ENCODE peak calls at places on chromosomes 2 and 18, in four cellular contexts. F is HepG2, T is Panc1, Y is K562. P is an unnamed sample. For H3K4me1, the result is how much of the 10 kb centered on the place peaks cover.

GRCh38 chr18:21463718-21464117 is 136.8 kb downstream of the ESCO1 start:
- DNase-seq in F (no peak), T (no peak), Y (no peak), P (no peak)

GRCh38 chr2:151472966-151473365 is 63.3 kb downstream of the RIF1 start:
- DNase-seq in F (no peak), T (no peak), Y (no peak), P (no peak)

GRCh38 chr2:113102133-113102532 is 25.3 kb upstream of the IL1RN start:
- DNase-seq in F (no peak), T (no peak), Y (no peak), P (no peak)

GRCh38 chr2:24024018-24024417 is 14.1 kb downstream of the MFSD2B start:
- DNase-seq in F (peak), T (no peak), Y (no peak), P (no peak)

GRCh38 chr18:44732604-44733003 is 51.9 kb downstream of the SETBP1 start:
- DNase-seq in F (no peak), T (no peak), Y (no peak), P (no peak)

GRCh38 chr2:73939419-73939818 is 12.7 kb downstream of the DGUOK start:
- DNase-seq in F (no peak), T (no peak), Y (no peak), P (no peak)

GRCh38 chr2:19738707-19739106 is 163.1 kb downstream of the TTC32 start:
- DNase-seq in F (no peak), T (no peak), Y (no peak), P (no peak)

GRCh38 chr2:120747281-120747680 is 11.6 kb downstream of the GLI2 start:
- DNase-seq in F (no peak), T (no peak), Y (no peak), P (no peak)

GRCh38 chr18:50977037-50977760 is 9.4 kb downstream of the ELAC1 start:
- DNase-seq in F (no peak), T (no peak), Y (no peak), P (no peak)

GRCh38 chr18:23902396-23902795 is 112.2 kb upstream of the TTC39C start:
- DNase-seq in F (no peak), T (no peak), Y (no peak), P (no peak)

GRCh38 chr18:13268035-13268700 is 49.6 kb downstream of the LDLRAD4 start:
- DNase-seq in F (no peak), T (no peak), Y (no peak), P (no peak)

GRCh38 chr2:1740714-1741584 is 3.4 kb downstream of the PXDN start:
- DNase-seq in F (no peak), T (no peak), Y (no peak), P (no peak)

GRCh38 chr2:62202019-62202722 is 6.3 kb downstream of the B3GNT2 start:
- DNase-seq in F (no peak), T (no peak), Y (no peak), P (no peak)

GRCh38 chr18:73717570-73717969 is 430.1 kb downstream of the FBXO15 start:
- DNase-seq in F (no peak), T (peak), Y (no peak), P (no peak)

GRCh38 chr2:52629531-52629930 is 1138.1 kb upstream of the CHAC2 start:
- DNase-seq in F (no peak), T (no peak), Y (no peak), P (no peak)

GRCh38 chr2:134170269-134170668 is 83.6 kb upstream of the MGAT5 start:
- DNase-seq in F (no peak), T (no peak), Y (no peak), P (no peak)

GRCh38 chr2:199336546-199336945 is 121.2 kb downstream of the SATB2 start:
- DNase-seq in F (no peak), T (no peak), Y (no peak), P (peak)

GRCh38 chr2:235746257-235746934 is 252.6 kb downstream of the AGAP1 start:
- DNase-seq in F (peak), T (peak), Y (peak), P (peak)

GRCh38 chr2:225693259-225693658 is 293.7 kb downstream of the NYAP2 start:
- DNase-seq in F (no peak), T (no peak), Y (no peak), P (no peak)

GRCh38 chr18:79458131-79458838 is 62.6 kb downstream of the NFATC1 start:
- DNase-seq in F (peak), T (peak), Y (no peak), P (peak)

GRCh38 chr2:226995625-226996041 is 159.8 kb downstream of the RHBDD1 start:
- DNase-seq in F (no peak), T (no peak), Y (no peak), P (peak)

GRCh38 chr2:149885946-149886345 is 298.4 kb upstream of the MMADHC start:
- DNase-seq in F (no peak), T (no peak), Y (no peak), P (no peak)

GRCh38 chr2:112031473-112031872 is 23.6 kb upstream of the TMEM87B start:
- DNase-seq in F (no peak), T (no peak), Y (no peak), P (no peak)

GRCh38 chr2:50635824-50636223 is 396.1 kb downstream of the NRXN1 start:
- DNase-seq in F (no peak), T (no peak), Y (no peak), P (no peak)

GRCh38 chr2:226216578-226216977 is 583.0 kb downstream of the IRS1 start:
- DNase-seq in F (no peak), T (no peak), Y (no peak), P (no peak)

GRCh38 chr2:36693825-36694224 is 2.7 kb upstream of the VIT start:
- DNase-seq in F (no peak), T (no peak), Y (no peak), P (no peak)

GRCh38 chr2:36697424-36698066 is 1.0 kb downstream of the VIT start:
- DNase-seq in F (no peak), T (no peak), Y (no peak), P (no peak)

GRCh38 chr2:36698978-36699377 is 2.5 kb downstream of the VIT start:
- DNase-seq in F (no peak), T (no peak), Y (no peak), P (no peak)

GRCh38 chr2:36696533-36696932 is at the start of gene VIT:
- DNase-seq in F (no peak), T (no peak), Y (no peak), P (no peak)

GRCh38 chr2:36695746-36696415 is 626 bp upstream of the VIT start:
- DNase-seq in F (no peak), T (no peak), Y (no peak), P (no peak)
- TF ChIP-seq TCF7L2 in F (no peak), T (no peak), Y (no peak), P (no peak)

GRCh38 chr2:179876266-179876665 is 14.9 kb upstream of the ZNF385B start:
- DNase-seq in F (peak), T (no peak), Y (no peak), P (no peak)
- H3K4me1 ChIP-seq in F (under half), T (under half), Y (under half), P (under half)

GRCh38 chr2:7115364-7115763 is 198.2 kb downstream of the RNF144A start:
- DNase-seq in F (no peak), T (no peak), Y (no peak), P (no peak)

GRCh38 chr2:7119504-7119835 is 202.3 kb downstream of the RNF144A start:
- DNase-seq in F (no peak), T (no peak), Y (no peak), P (no peak)

GRCh38 chr2:7116516-7116915 is 199.3 kb downstream of the RNF144A start:
- DNase-seq in F (no peak), T (no peak), Y (no peak), P (no peak)

GRCh38 chr2:7121851-7122250 is 204.6 kb downstream of the RNF144A start:
- DNase-seq in F (no peak), T (no peak), Y (no peak), P (no peak)

GRCh38 chr2:7118606-7119503 is 201.6 kb downstream of the RNF144A start:
- DNase-seq in F (no peak), T (no peak), Y (no peak), P (no peak)
- TF ChIP-seq TCF7L2 in F (no peak), T (no peak), Y (no peak), P (no peak)

GRCh38 chr2:85761512-85761944 is 7.7 kb downstream of the ATOH8 start:
- DNase-seq in F (peak), T (no peak), Y (no peak), P (no peak)
- H3K4me1 ChIP-seq in F (half or more), T (under half), Y (under half), P (under half)

GRCh38 chr2:194166818-194167217 is 1490.2 kb upstream of the SLC39A10 start:
- DNase-seq in F (peak), T (no peak), Y (no peak), P (peak)
- TF ChIP-seq TCF7L2 in F (no peak), T (no peak), Y (no peak), P (no peak)

GRCh38 chr2:60097298-60097697 is 456.2 kb downstream of the BCL11A start:
- DNase-seq in F (no peak), T (no peak), Y (no peak), P (no peak)
- H3K4me1 ChIP-seq in F (under half), T (under half), Y (under half), P (under half)

DNA sequence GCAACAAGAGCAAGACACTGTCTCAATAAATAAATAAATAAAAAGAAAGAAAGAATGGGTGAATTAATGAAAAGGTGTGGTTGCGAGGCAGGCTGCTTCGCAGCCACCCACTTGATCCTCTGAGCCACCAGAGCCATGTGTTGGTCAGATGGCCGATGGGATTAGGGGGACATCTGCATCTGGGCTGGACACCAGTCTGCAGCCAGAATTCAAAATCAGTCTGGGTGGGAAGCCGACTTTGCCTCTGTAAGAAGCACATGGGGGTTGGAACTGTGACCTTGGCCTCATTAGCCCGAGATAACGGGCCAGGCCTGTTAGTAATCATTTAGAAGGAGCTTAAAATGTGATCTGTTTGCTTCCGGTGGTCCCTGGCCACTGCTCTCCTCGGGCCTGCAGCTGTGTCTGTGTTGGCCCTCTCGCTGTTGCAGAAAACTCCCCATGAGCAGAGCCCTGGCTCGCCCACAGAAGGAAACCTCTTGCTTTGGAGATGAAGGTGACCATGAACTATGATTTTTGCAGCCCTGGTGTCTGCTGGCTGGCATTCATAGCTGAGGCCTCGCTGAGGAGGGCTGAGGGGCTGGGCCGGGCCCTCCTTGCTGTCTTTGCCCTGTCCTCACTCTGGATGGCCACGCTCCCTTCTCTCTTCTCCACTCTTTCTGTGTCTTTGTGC is 94.4 kb downstream of the DYSF start:
- DNase-seq in F (no peak), T (no peak), Y (no peak), P (no peak)
- TF ChIP-seq TCF7L2 in F (no peak), T (no peak), Y (no peak), P (no peak)

DNA sequence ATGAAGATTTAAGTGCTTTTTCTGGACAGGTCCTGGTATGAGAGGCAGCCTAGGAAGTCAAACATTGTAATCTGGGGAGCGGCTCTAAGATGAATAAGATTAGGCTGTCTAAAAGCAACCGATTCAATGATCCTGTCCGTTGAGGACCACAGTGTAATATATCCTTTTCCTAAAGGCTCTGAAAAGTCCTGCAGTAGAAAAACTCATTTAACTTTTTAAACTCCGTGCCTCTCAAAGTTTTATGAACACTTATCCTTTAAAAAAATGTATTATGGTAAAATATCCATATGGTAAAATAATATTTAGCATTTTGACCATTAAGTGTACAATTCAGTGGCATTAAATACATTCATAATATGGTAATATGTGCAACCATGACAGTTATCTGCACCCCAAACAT is 39.8 kb downstream of the ATOH8 start:
- DNase-seq in F (no peak), T (no peak), Y (no peak), P (no peak)
- H3K4me1 ChIP-seq in F (half or more), T (under half), Y (under half), P (under half)

DNA sequence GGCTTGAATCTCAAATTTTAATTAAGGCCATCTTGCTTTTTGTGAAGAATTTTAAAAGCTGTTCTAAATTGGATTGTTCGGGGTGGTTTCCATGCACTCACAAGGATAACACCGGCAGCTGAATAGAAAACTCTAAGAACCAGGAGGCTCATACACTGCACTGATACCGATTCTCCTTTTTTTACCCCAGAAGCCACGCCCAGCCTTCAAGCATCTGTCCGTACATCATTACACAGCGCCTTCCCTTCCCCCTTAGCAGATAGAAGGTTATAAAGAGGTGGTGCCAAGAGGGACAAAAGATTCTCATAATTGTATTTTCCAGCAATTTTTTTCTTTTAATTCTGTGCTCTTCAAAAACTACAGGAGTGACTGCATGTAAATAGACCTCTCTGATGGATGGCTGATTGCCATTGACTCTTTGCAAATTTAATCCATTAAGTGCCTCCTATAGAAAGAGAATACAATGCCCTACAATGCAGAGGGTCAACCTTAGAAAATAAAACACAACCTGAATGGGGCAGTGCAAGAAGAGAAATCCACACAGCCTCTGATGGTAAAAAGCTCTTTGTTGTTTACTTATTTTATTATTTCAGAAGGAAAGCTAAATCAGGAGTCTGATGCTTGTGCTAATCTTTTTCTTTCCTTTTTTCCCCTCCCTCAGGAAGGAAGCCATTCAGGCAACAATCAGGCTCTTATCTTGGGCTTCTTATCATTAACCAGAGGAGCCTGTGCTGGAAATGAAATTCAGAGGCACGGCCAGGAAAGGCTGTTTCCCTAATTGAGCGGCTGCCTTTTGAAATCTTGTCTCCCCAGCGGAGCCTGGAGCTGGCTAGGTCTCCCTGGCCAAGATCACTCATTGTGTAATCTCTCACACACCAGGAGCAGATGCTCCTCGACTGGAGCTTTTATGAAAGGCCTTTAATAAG is 198.9 kb upstream of the NABP1 start:
- DNase-seq in F (peak), T (no peak), Y (no peak), P (no peak)
- TF ChIP-seq TCF7L2 in F (no peak), T (no peak), Y (no peak), P (no peak)